ENCODE peak calls at places on chromosomes 7 and 10, in four cellular contexts. D, J, A and G are unnamed samples.

GRCh38 chr7:19062216-19062615 is 55.2 kb downstream of the TWIST1 start:
- DNase-seq in J (no peak), D (no peak), A (no peak), G (no peak)

GRCh38 chr7:30684351-30684750 is 2.1 kb upstream of the CRHR2 start:
- DNase-seq in D (no peak), J (no peak), A (no peak), G (no peak)

GRCh38 chr10:132900211-132900756 is 42.1 kb downstream of the CFAP46 start:
- DNase-seq in D (no peak), A (no peak), J (no peak), G (no peak)

GRCh38 chr7:83882551-83882950 is 233.6 kb upstream of the SEMA3E start:
- DNase-seq in J (no peak), A (no peak), D (no peak), G (no peak)

GRCh38 chr7:34760271-34760670 is 102.3 kb downstream of the NPSR1 start:
- DNase-seq in A (no peak), J (no peak), D (no peak), G (no peak)

GRCh38 chr7:1961776-1962276 is 270.9 kb downstream of the MAD1L1 start:
- DNase-seq in D (no peak), A (no peak), J (no peak), G (no peak)

GRCh38 chr10:11476035-11476434 is 135.4 kb downstream of the USP6NL start:
- DNase-seq in A (no peak), D (no peak), J (no peak), G (no peak)

GRCh38 chr10:50336140-50336539 is 84.8 kb upstream of the ASAH2 start:
- DNase-seq in J (no peak), A (no peak), D (no peak), G (no peak)

GRCh38 chr10:117439243-117439912 is 64.1 kb upstream of the PDZD8 start:
- DNase-seq in J (no peak), A (no peak), D (no peak), G (no peak)

GRCh38 chr10:81524467-81524866 is 350.5 kb upstream of the NRG3 start:
- DNase-seq in J (no peak), A (no peak), D (no peak), G (no peak)

GRCh38 chr10:33238643-33239042 is 95.8 kb downstream of the NRP1 start:
- DNase-seq in D (no peak), A (no peak), J (no peak), G (no peak)

GRCh38 chr7:26413007-26413691 is 121.5 kb downstream of the SNX10 start:
- DNase-seq in D (peak), J (no peak), A (no peak), G (no peak)

GRCh38 chr10:110115784-110116520 is 91.5 kb upstream of the MXI1 start:
- DNase-seq in D (no peak), A (no peak), J (no peak), G (no peak)

GRCh38 chr7:128434413-128435310 is 21.0 kb upstream of the HILPDA start:
- DNase-seq in J (no peak), A (no peak), D (no peak), G (no peak)

GRCh38 chr7:158416283-158416933 is 171.2 kb downstream of the PTPRN2 start:
- DNase-seq in J (no peak), A (no peak), D (no peak), G (no peak)

GRCh38 chr10:29861811-29862505 is 197.4 kb downstream of the JCAD start:
- DNase-seq in D (no peak), J (no peak), A (no peak), G (no peak)

GRCh38 chr10:122553341-122553740 is 7.2 kb upstream of the DMBT1 start:
- DNase-seq in J (no peak), A (no peak), D (no peak), G (no peak)

GRCh38 chr10:84784749-84785148 is 456.4 kb downstream of the CCSER2 start:
- DNase-seq in J (no peak), D (no peak), A (no peak), G (no peak)

GRCh38 chr10:85920311-85920710 is 446.3 kb downstream of the GRID1 start:
- DNase-seq in D (no peak), J (no peak), A (no peak), G (no peak)

GRCh38 chr7:104848386-104848990 is 165.5 kb upstream of the KMT2E start:
- DNase-seq in J (peak), A (peak), D (peak), G (no peak)